ENCODE peak calls at places on chromosome 7, in ten cellular contexts. One of them, this sample, is unnamed.

GRCh38 chr7:134874407-134874806 is 95.0 kb downstream of the CALD1 start:
- DNase-seq in KBM-7: no peak
- DNase-seq in RWPE1: no peak
- DNase-seq in iPS-NIHi11: no peak
- DNase-seq in COR-L47: no peak
- DNase-seq in NCI-H1694 treated with DMSO at 0.1 percent for 48 hours: no peak
- DNase-seq in EL: no peak
- DNase-seq in neuronal stem cell: no peak
- DNase-seq in CD4-positive, CD25-positive, alpha-beta regulatory T cell: no peak
- DNase-seq in cardiac fibroblast: no peak
- DNase-seq in this sample: no peak

GRCh38 chr7:111380945-111381344 is 181.3 kb downstream of the IMMP2L start:
- DNase-seq in KBM-7: no peak
- DNase-seq in RWPE1: no peak
- DNase-seq in iPS-NIHi11: no peak
- DNase-seq in COR-L47: no peak
- DNase-seq in NCI-H1694 treated with DMSO at 0.1 percent for 48 hours: no peak
- DNase-seq in EL: no peak
- DNase-seq in neuronal stem cell: no peak
- DNase-seq in CD4-positive, CD25-positive, alpha-beta regulatory T cell: no peak
- DNase-seq in cardiac fibroblast: no peak
- DNase-seq in this sample: no peak

GRCh38 chr7:106485031-106485551 is 175.9 kb downstream of the CCDC71L start:
- DNase-seq in KBM-7: no peak
- DNase-seq in RWPE1: peak; percentile 53
- DNase-seq in iPS-NIHi11: no peak
- DNase-seq in COR-L47: no peak
- DNase-seq in NCI-H1694 treated with DMSO at 0.1 percent for 48 hours: peak; percentile 27
- DNase-seq in EL: peak; percentile 85
- DNase-seq in neuronal stem cell: no peak
- DNase-seq in CD4-positive, CD25-positive, alpha-beta regulatory T cell: no peak
- DNase-seq in cardiac fibroblast: peak; percentile 81
- DNase-seq in this sample: no peak

GRCh38 chr7:18900236-18900635 is 217.2 kb downstream of the TWIST1 start:
- DNase-seq in KBM-7: no peak
- DNase-seq in RWPE1: no peak
- DNase-seq in iPS-NIHi11: no peak
- DNase-seq in COR-L47: no peak
- DNase-seq in NCI-H1694 treated with DMSO at 0.1 percent for 48 hours: no peak
- DNase-seq in EL: no peak
- DNase-seq in neuronal stem cell: no peak
- DNase-seq in CD4-positive, CD25-positive, alpha-beta regulatory T cell: no peak
- DNase-seq in cardiac fibroblast: no peak
- DNase-seq in this sample: no peak

GRCh38 chr7:100568936-100569844 is 4.5 kb downstream of the SAP25 start:
- DNase-seq in KBM-7: peak; percentile 42
- DNase-seq in RWPE1: no peak
- DNase-seq in iPS-NIHi11: peak; percentile 73
- DNase-seq in COR-L47: peak; percentile 45
- DNase-seq in NCI-H1694 treated with DMSO at 0.1 percent for 48 hours: no peak
- DNase-seq in EL: peak; percentile 42
- DNase-seq in neuronal stem cell: peak; percentile 67
- DNase-seq in CD4-positive, CD25-positive, alpha-beta regulatory T cell: no peak
- DNase-seq in cardiac fibroblast: peak; percentile 36
- DNase-seq in this sample: peak; percentile 62

GRCh38 chr7:105448181-105448580 is 59.5 kb upstream of the SRPK2 start:
- DNase-seq in KBM-7: no peak
- DNase-seq in RWPE1: no peak
- DNase-seq in iPS-NIHi11: no peak
- DNase-seq in COR-L47: no peak
- DNase-seq in NCI-H1694 treated with DMSO at 0.1 percent for 48 hours: no peak
- DNase-seq in EL: no peak
- DNase-seq in neuronal stem cell: no peak
- DNase-seq in CD4-positive, CD25-positive, alpha-beta regulatory T cell: peak; percentile 63
- DNase-seq in cardiac fibroblast: no peak
- DNase-seq in this sample: no peak

GRCh38 chr7:107982463-107982862 is 20.5 kb downstream of the LAMB1 start:
- DNase-seq in KBM-7: no peak
- DNase-seq in RWPE1: no peak
- DNase-seq in iPS-NIHi11: no peak
- DNase-seq in COR-L47: no peak
- DNase-seq in NCI-H1694 treated with DMSO at 0.1 percent for 48 hours: no peak
- DNase-seq in EL: no peak
- DNase-seq in neuronal stem cell: no peak
- DNase-seq in CD4-positive, CD25-positive, alpha-beta regulatory T cell: no peak
- DNase-seq in cardiac fibroblast: no peak
- DNase-seq in this sample: no peak

GRCh38 chr7:74584160-74584954 is 73.2 kb upstream of the GTF2I start:
- DNase-seq in KBM-7: no peak
- DNase-seq in RWPE1: no peak
- DNase-seq in iPS-NIHi11: no peak
- DNase-seq in COR-L47: no peak
- DNase-seq in NCI-H1694 treated with DMSO at 0.1 percent for 48 hours: no peak
- DNase-seq in EL: no peak
- DNase-seq in neuronal stem cell: no peak
- DNase-seq in CD4-positive, CD25-positive, alpha-beta regulatory T cell: no peak
- DNase-seq in cardiac fibroblast: no peak
- DNase-seq in this sample: no peak

GRCh38 chr7:23191022-23191421 is 9.2 kb downstream of the NUP42 start:
- DNase-seq in KBM-7: no peak
- DNase-seq in RWPE1: no peak
- DNase-seq in iPS-NIHi11: no peak
- DNase-seq in COR-L47: no peak
- DNase-seq in NCI-H1694 treated with DMSO at 0.1 percent for 48 hours: no peak
- DNase-seq in EL: no peak
- DNase-seq in neuronal stem cell: no peak
- DNase-seq in CD4-positive, CD25-positive, alpha-beta regulatory T cell: no peak
- DNase-seq in cardiac fibroblast: no peak
- DNase-seq in this sample: no peak

GRCh38 chr7:15215611-15216010 is 313.1 kb upstream of the DGKB start:
- DNase-seq in KBM-7: no peak
- DNase-seq in RWPE1: no peak
- DNase-seq in iPS-NIHi11: no peak
- DNase-seq in COR-L47: no peak
- DNase-seq in NCI-H1694 treated with DMSO at 0.1 percent for 48 hours: no peak
- DNase-seq in EL: no peak
- DNase-seq in neuronal stem cell: no peak
- DNase-seq in CD4-positive, CD25-positive, alpha-beta regulatory T cell: no peak
- DNase-seq in cardiac fibroblast: no peak
- DNase-seq in this sample: no peak

GRCh38 chr7:43680736-43681135 is 48.6 kb downstream of the COA1 start:
- DNase-seq in KBM-7: no peak
- DNase-seq in RWPE1: no peak
- DNase-seq in iPS-NIHi11: no peak
- DNase-seq in COR-L47: no peak
- DNase-seq in NCI-H1694 treated with DMSO at 0.1 percent for 48 hours: no peak
- DNase-seq in EL: no peak
- DNase-seq in neuronal stem cell: no peak
- DNase-seq in CD4-positive, CD25-positive, alpha-beta regulatory T cell: no peak
- DNase-seq in cardiac fibroblast: no peak
- DNase-seq in this sample: no peak

GRCh38 chr7:139471740-139472353 is 11.6 kb downstream of the KLRG2 start:
- DNase-seq in KBM-7: no peak
- DNase-seq in RWPE1: no peak
- DNase-seq in iPS-NIHi11: no peak
- DNase-seq in COR-L47: no peak
- DNase-seq in NCI-H1694 treated with DMSO at 0.1 percent for 48 hours: no peak
- DNase-seq in EL: peak; percentile 26
- DNase-seq in neuronal stem cell: no peak
- DNase-seq in CD4-positive, CD25-positive, alpha-beta regulatory T cell: no peak
- DNase-seq in cardiac fibroblast: peak; percentile 56
- DNase-seq in this sample: no peak

This sample was measured in left lung.